ENCODE peak calls at places on chromosomes 16 and 17, in seven cellular contexts. O is IMR-90, T is gastrocnemius medialis, Y is sigmoid colon, W is upper lobe of left lung, D is tibial nerve, K is stomach. G is an unnamed sample.

GRCh38 chr16:2147981-2148671 is at the start of gene RAB26:
- DNase-seq in O (peak; percentile 33), T (peak; percentile 89), Y (peak; percentile 93), W (peak; percentile 93), D (peak; percentile 46), K (peak; percentile 95), G (no peak)

GRCh38 chr17:38469875-38470274 is 41.6 kb downstream of the ARHGAP23 start:
- DNase-seq in O (peak; percentile 72), T (no peak), Y (no peak), W (peak; percentile 72), D (no peak), K (no peak), G (no peak)

GRCh38 chr17:44311562-44312181 is 3.3 kb downstream of the RUNDC3A start:
- DNase-seq in O (no peak), T (no peak), Y (no peak), W (peak; percentile 25), D (no peak), K (no peak), G (no peak)

GRCh38 chr17:63425478-63425877 is 20.6 kb downstream of the CYB561 start:
- DNase-seq in O (peak; percentile 84), T (peak; percentile 58), Y (peak; percentile 88), W (no peak), D (peak; percentile 67), K (peak; percentile 78), G (no peak)

GRCh38 chr16:17211797-17212196 is 259.0 kb downstream of the XYLT1 start:
- DNase-seq in O (no peak), T (no peak), Y (no peak), W (no peak), D (no peak), K (no peak), G (no peak)

GRCh38 chr16:23362460-23363317 is 60.6 kb downstream of the SCNN1B start:
- DNase-seq in O (no peak), T (peak; percentile 68), Y (peak; percentile 86), W (peak; percentile 73), D (peak; percentile 20), K (peak; percentile 88), G (no peak)

GRCh38 chr17:7323731-7324437 is 5.3 kb downstream of the NEURL4 start:
- DNase-seq in O (peak; percentile 17), T (no peak), Y (peak; percentile 71), W (peak; percentile 95), D (no peak), K (peak; percentile 67), G (no peak)

GRCh38 chr16:69647020-69647419 is 79.3 kb downstream of the NQO1 start:
- DNase-seq in O (no peak), T (no peak), Y (no peak), W (no peak), D (no peak), K (no peak), G (no peak)

GRCh38 chr17:43385046-43385831 is 13.6 kb upstream of the ARL4D start:
- DNase-seq in O (no peak), T (no peak), Y (no peak), W (no peak), D (no peak), K (no peak), G (no peak)

DNA sequence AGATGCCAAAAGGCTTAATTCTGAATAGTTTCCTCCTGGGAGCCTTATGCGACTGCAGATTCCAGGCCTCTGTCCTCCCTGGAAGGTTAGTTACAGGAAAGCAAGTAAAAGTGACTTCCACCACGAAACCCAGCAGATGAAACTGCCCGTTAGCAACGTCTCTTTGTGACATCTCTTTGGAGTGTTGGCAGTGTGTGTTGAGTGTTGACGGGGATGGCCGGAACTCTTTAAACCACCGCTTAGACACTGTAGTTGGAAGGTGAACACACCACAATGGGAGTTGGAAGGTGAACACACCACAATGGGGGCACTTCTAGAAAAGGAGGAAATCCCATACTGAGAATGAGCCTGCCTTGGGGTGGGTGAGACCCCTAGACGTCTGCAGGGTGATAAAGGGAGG is 858 bp downstream of the SKAP1 start:
- DNase-seq in O (no peak), T (no peak), Y (no peak), W (no peak), D (no peak), K (no peak), G (no peak)
- TF ChIP-seq POLR2A in O (no peak), T (no peak), Y (no peak), W (no peak), D (no peak), K (no peak), G (no peak)

DNA sequence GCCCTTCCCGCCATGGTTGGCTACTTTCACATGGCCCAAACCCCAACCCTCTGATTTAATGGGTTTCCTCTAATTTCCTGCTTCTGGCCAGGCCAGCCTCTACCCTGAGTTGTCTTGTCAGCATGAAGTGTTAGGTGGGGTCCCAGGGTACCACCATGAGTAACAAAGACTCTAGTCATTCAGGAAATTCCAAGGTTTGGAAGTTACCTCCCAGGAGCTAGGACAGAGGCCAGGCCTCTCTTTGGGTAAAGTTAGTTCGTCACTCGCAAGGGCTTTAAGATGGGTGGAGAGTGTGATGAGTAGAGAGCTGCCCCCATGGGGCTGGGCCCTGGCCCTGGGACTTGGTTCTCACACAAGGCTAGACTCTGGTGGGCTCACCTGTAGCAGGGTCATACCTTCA is 54.6 kb downstream of the PLD6 start:
- DNase-seq in O (peak; percentile 43), T (no peak), Y (no peak), W (no peak), D (no peak), K (no peak), G (no peak)
- H3K4me1 ChIP-seq in O (peaks cover 24% of the 10 kb centered on the region), T (peaks cover 66% of the 10 kb centered on the region), Y (peaks cover 23% of the 10 kb centered on the region), W (peaks cover 16% of the 10 kb centered on the region), D (no peaks in the 10 kb centered on the region), K (peaks cover 19% of the 10 kb centered on the region), G (peaks cover 36% of the 10 kb centered on the region)

GRCh38 chr17:4944163-4944553 is 4.1 kb downstream of the RNF167 start:
- DNase-seq in O (no peak), T (no peak), Y (no peak), W (no peak), D (no peak), K (no peak), G (no peak)
- TF ChIP-seq POLR2A in O (peak; percentile 14), T (no peak), Y (no peak), W (no peak), D (no peak), K (no peak), G (no peak)

GRCh38 chr17:59362811-59363205 is 31.4 kb downstream of the YPEL2 start:
- DNase-seq in O (no peak), T (no peak), Y (no peak), W (no peak), D (no peak), K (no peak), G (no peak)

GRCh38 chr17:59361386-59361785 is 29.9 kb downstream of the YPEL2 start:
- DNase-seq in O (peak; percentile 81), T (no peak), Y (no peak), W (no peak), D (no peak), K (no peak), G (no peak)

GRCh38 chr17:59365383-59365981 is 34.0 kb downstream of the YPEL2 start:
- DNase-seq in O (no peak), T (no peak), Y (peak; percentile 53), W (no peak), D (no peak), K (no peak), G (no peak)

GRCh38 chr17:59366040-59366757 is 34.7 kb downstream of the YPEL2 start:
- DNase-seq in O (no peak), T (no peak), Y (no peak), W (no peak), D (no peak), K (peak; percentile 48), G (no peak)

DNA sequence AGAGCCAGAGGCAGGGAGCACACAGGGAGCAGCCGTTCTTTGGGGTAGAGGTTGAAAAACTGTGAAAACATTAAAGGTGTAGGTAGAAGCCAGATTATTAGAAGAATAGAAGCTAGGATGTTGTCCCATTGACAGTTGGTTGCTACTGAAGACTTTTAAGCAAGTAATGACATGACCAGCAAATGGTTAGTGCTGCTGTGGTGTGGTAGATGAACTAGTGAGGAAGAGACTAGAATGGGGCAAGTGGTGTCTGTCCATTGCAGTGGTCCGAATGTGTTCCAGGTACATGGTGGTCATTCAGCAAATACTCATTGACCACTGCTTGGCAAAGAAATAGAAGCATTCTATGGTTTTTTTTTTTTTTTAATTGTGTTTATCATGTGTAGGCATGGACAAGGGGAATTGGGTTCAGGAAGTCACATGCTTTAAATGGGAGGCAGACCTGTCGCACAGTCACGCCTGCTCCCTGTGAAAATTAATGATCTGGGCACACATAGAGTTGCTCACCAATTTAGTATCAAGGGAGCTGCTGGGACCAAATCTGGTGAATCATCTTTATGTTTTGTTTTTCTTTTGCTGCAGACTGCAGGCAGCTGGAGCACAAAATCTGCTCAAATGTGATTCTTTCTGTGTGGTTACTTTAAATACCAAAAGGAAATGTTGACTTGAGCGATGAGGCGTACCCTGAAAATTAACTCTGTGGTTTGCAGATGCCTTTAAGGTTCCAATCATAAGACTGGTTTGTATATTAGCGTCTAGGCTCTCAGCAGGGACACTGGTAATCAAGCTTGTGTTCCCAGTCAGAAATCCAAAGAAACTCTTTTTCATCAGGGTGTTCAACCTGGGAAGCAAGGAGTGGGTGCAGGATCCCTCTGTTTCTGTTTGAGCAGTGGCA is 30.7 kb downstream of the YPEL2 start:
- DNase-seq in O (peak; percentile 93), T (no peak), Y (peak; percentile 58), W (no peak), D (no peak), K (no peak), G (no peak)
- H3K4me1 ChIP-seq in O (peaks cover 35% of the 10 kb centered on the region), T (peaks cover 93% of the 10 kb centered on the region), Y (peaks cover 95% of the 10 kb centered on the region), W (peaks cover 40% of the 10 kb centered on the region), D (no peaks in the 10 kb centered on the region), K (peaks cover 100% of the 10 kb centered on the region), G (peaks cover 98% of the 10 kb centered on the region)

GRCh38 chr16:14013571-14014283 is 57.4 kb upstream of the MRTFB start:
- DNase-seq in O (peak; percentile 93), T (peak; percentile 25), Y (no peak), W (no peak), D (no peak), K (no peak), G (no peak)
- TF ChIP-seq POLR2A in O (no peak), T (no peak), Y (no peak), W (no peak), D (no peak), K (no peak), G (no peak)

DNA sequence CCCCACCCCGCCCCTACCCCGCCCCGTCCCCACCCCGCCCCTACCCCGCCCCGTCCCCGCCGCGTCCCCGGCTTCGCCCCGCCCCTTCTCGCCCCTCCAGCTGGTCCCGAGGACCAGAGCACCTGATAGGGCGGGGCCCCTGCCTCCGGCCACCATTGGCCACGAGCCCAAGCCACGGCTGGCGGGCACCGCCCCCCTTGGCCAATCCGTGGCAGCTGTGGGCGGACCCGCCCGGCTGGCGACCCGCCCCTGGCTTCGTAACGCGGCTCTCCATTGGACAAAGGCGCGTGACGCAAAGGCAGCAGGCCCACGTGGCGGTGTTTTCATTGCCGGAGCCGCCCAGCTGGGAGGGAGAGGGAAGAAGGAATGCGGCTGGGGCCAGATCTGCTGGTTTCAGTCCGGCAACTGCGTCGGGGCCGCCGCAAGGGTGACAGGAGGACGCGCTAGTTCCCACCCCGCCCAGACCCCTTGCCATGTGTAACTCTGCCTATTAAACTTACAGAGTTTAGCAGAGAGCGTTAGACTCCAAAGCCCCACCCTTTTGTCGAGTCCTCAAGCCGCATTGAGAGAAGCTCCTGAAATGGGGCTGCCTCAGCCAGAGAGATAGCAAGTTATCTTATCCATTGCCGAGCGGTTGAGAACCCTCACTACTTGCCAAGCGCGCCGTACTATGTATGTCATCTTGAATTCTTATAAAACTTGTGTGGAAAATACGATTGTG is 403 bp upstream of the WIPI1 start:
- DNase-seq in O (peak; percentile 98), T (peak; percentile 99), Y (peak; percentile 99), W (peak; percentile 100), D (peak; percentile 99), K (peak; percentile 100), G (peak; percentile 99)
- H3K4me1 ChIP-seq in O (peaks cover 2% of the 10 kb centered on the region), T (peaks cover 71% of the 10 kb centered on the region), Y (peaks cover 14% of the 10 kb centered on the region), W (peaks cover 57% of the 10 kb centered on the region), D (no peaks in the 10 kb centered on the region), K (peaks cover 58% of the 10 kb centered on the region), G (peaks cover 42% of the 10 kb centered on the region)

GRCh38 chr16:83807710-83808572 is at the start of gene HSBP1:
- DNase-seq in O (peak; percentile 86), T (peak; percentile 89), Y (peak; percentile 97), W (peak; percentile 97), D (peak; percentile 87), K (peak; percentile 96), G (peak; percentile 99)
- TF ChIP-seq POLR2A in O (peak; percentile 46), T (peak; percentile 68), Y (peak; percentile 17), W (peak; percentile 73), D (peak; percentile 43), K (no peak), G (no peak)